ENCODE peak calls at places on chromosome 18, in seven cellular contexts. N is IMR-90, U is mesendoderm, M is H1, H is neuronal stem cell, T is H9, G is mesenchymal stem cell. D is an unnamed sample.
A peak's percentile ranks its signal among the peaks of the same experiment; 100 is the strongest.

GRCh38 chr18:79348066-79348465 is 47.7 kb upstream of the NFATC1 start:
- DNase-seq in H (no peak), T (no peak), M (no peak), N (peak; percentile 63), G (no peak), U (no peak), D (no peak)

GRCh38 chr18:21230436-21230835 is 11.6 kb upstream of the GREB1L start:
- DNase-seq in G (no peak), N (no peak), M (no peak), H (no peak), T (no peak), U (no peak), D (no peak)

GRCh38 chr18:21741511-21742322 is 1.1 kb downstream of the MIB1 start:
- DNase-seq in H (peak; percentile 21), G (peak; percentile 43), M (peak; percentile 63), T (peak; percentile 35), N (peak; percentile 9), U (peak; percentile 54), D (no peak)

GRCh38 chr18:75635096-75635495 is 207.6 kb upstream of the SMIM21 start:
- DNase-seq in T (no peak), G (no peak), M (no peak), N (no peak), U (no peak), H (no peak), D (no peak)

GRCh38 chr18:71865888-71866287 is 678.3 kb downstream of the CBLN2 start:
- DNase-seq in H (no peak), N (no peak), U (no peak), G (no peak), M (no peak), T (no peak), D (no peak)

GRCh38 chr18:36828157-36828629 is 609 bp downstream of the TPGS2 start:
- DNase-seq in H (peak; percentile 48), N (peak; percentile 55), T (peak; percentile 53), G (peak; percentile 78), M (no peak), U (peak; percentile 64), D (peak; percentile 21)

GRCh38 chr18:6660334-6660733 is 69.2 kb upstream of the ARHGAP28 start:
- DNase-seq in H (no peak), T (no peak), U (no peak), G (no peak), M (no peak), N (peak; percentile 32), D (no peak)

GRCh38 chr18:9008203-9008708 is 94.2 kb upstream of the NDUFV2 start:
- DNase-seq in T (no peak), N (no peak), G (no peak), H (no peak), U (no peak), M (no peak), D (no peak)

GRCh38 chr18:60889442-60889841 is 443.8 kb upstream of the CDH20 start:
- DNase-seq in G (no peak), U (peak; percentile 54), M (no peak), T (no peak), N (no peak), H (no peak), D (no peak)

GRCh38 chr18:44229693-44230108 is 451.0 kb upstream of the SETBP1 start:
- DNase-seq in M (no peak), U (no peak), T (peak; percentile 27), G (peak; percentile 3), N (peak; percentile 1), H (no peak), D (no peak)

GRCh38 chr18:45320724-45321123 is 294.6 kb upstream of the SLC14A2 start:
- DNase-seq in U (peak; percentile 63), G (peak; percentile 19), H (no peak), T (no peak), M (no peak), N (no peak), D (no peak)

GRCh38 chr18:57802869-57803118 is 321 bp downstream of the ATP8B1 start:
- DNase-seq in T (peak; percentile 51), M (no peak), N (no peak), H (no peak), G (no peak), U (no peak), D (no peak)

GRCh38 chr18:28855524-28855923 is 678.6 kb upstream of the CDH2 start:
- DNase-seq in M (no peak), N (peak; percentile 48), U (peak; percentile 6), H (no peak), G (peak; percentile 77), T (no peak), D (no peak)

GRCh38 chr18:31606265-31606664 is 14.6 kb downstream of the TTR start:
- DNase-seq in H (no peak), T (no peak), M (no peak), U (no peak), N (no peak), G (no peak), D (no peak)

GRCh38 chr18:63994783-63995399 is 25.0 kb downstream of the SERPINB8 start:
- DNase-seq in U (peak; percentile 87), N (peak; percentile 61), M (peak; percentile 77), G (peak; percentile 68), H (peak; percentile 39), T (peak; percentile 64), D (peak; percentile 61)

GRCh38 chr18:68623342-68623741 is 91.6 kb downstream of the TMX3 start:
- DNase-seq in U (peak; percentile 78), N (peak; percentile 84), T (peak; percentile 60), H (peak; percentile 60), M (peak; percentile 62), G (peak; percentile 76), D (peak; percentile 81)

GRCh38 chr18:30623401-30624065 is 419.0 kb downstream of the DSC3 start:
- DNase-seq in U (no peak), T (no peak), G (peak; percentile 3), N (no peak), M (no peak), H (no peak), D (no peak)

GRCh38 chr18:55743133-55743532 is 155.1 kb upstream of the TCF4 start:
- DNase-seq in T (no peak), M (no peak), U (no peak), H (no peak), G (no peak), N (peak; percentile 44), D (no peak)
- H3K18ac ChIP-seq in T (no peak overlapping the region), M (no peak overlapping the region), U (no peak overlapping the region), H (no peak overlapping the region), G (no peak overlapping the region), N (no peak overlapping the region), D (no peak overlapping the region)

DNA sequence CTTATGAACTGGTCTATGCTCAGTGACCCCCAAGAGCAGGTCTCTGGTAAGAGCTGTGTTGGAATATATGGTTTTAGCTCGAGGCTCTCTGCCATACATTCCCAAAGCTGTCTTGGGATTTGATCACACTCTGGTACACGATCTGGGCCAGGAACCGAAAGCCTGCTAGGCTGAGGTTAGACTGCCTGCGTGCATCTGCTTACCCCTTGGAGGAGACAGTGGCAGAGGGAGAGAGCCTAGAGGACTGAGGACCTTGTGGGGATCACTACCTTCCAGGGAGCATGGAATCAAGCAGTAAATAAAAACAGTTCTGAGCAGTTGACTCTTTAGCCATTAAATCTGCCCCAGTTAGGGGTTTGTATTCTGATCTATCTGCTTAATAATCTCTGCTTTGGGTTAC is 63.7 kb downstream of the ZNF532 start:
- DNase-seq in N (no peak), U (no peak), M (no peak), H (no peak), G (no peak), T (no peak), D (no peak)
- H3K4ac ChIP-seq in N (no peak overlapping the region), U (no peak overlapping the region), M (no peak overlapping the region), H (no peak overlapping the region), G (no peak overlapping the region), T (no peak overlapping the region), D (peak overlapping the region; percentile 82)

DNA sequence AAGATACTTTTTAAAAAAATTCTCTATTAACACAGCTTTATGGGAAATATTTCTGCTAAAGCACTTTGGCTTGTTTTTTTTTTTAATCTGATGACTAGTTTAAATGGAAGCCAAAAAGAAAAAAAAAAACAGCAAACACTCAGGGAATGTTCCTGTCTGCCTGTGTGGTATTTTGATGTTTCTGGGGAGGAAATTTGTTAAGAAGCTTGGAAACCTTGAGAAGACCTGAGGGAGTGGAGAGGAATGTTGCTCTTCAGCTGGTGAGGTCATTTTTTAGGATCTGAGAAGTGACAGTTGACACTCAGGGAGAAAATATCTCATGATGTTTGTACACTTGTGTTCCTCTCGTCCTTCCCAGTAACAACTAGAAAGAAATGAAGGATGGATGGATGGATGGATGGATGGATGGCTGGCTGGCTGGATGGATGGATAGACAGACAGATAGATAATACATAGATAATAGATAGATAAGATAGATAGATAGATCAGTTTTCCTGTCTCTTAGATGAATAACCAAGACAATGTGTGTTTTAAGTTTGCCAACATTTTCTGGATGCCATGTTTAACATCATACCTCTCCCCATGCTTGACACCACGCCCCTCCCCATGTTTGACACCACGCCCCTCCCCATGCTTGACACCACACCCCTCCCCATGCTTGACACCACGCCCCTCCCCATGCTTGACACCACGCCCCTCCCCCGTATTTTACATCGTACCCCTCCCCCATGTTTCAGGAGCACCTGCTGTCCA is 84.8 kb downstream of the CTIF start:
- DNase-seq in G (peak; percentile 70), M (no peak), N (peak; percentile 88), T (no peak), H (no peak), U (peak; percentile 89), D (peak; percentile 96)
- H3K9ac ChIP-seq in G (peak overlapping the region; percentile 19), M (no peak overlapping the region), N (no peak overlapping the region), T (no peak overlapping the region), H (peak overlapping the region; percentile 31), U (no peak overlapping the region), D (no peak overlapping the region)

DNA sequence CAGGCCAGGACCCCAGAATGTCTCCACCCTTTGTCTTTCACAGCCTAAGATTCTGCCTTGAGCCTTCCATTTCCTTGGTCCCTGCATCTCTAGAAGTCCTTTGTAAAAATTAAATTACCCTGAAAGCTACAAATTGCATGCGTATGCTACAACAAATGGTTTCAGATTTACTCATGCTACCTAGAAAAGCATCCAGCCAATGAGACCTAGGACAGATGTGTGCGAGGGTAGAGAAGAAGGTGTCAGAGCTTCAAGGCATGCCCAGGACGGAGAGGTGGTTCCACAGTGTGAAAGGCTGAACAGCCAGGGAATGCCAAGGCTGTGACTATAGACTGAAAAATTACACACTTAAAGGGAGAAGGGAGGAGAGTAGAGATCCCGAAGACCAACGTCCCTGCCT is 40.2 kb downstream of the CCBE1 start:
- DNase-seq in U (no peak), H (no peak), M (no peak), N (no peak), G (no peak), T (no peak), D (no peak)
- H3K18ac ChIP-seq in U (no peak overlapping the region), H (no peak overlapping the region), M (no peak overlapping the region), N (no peak overlapping the region), G (no peak overlapping the region), T (no peak overlapping the region), D (no peak overlapping the region)

DNA sequence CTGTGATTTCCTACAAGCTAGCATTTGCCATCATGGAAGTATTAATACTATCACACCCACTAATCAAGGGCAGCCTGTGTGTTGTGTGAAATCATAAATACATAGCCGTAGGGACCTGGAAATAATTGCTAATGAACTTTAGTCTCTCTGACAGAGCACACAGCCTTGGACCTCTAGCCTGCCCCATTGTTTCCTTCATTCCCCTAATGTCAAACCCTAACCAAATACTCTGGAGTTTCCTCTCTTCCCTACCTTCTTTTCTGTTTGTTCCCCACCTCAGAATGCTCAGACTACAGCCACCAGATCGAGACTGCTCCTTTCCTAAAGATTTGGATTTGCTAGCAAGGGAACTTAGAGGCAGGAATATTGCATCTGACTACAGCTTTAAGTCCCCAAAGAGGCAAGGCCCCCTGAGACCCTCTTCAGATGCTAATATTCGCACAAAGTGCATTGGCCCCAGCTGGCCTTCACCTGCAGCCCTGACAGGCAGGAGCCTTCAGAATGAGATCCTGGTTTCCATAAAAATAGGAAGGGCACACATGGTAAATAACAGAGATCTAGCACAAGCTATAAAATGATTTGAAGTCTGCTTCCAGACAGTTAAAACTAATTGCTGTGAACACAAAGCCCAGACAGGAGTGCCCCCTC is 279.3 kb upstream of the DCC start:
- DNase-seq in G (no peak), N (no peak), H (no peak), M (peak; percentile 46), T (peak; percentile 41), U (no peak), D (no peak)
- H3K4ac ChIP-seq in G (no peak overlapping the region), N (no peak overlapping the region), H (no peak overlapping the region), M (peak overlapping the region; percentile 61), T (no peak overlapping the region), U (no peak overlapping the region), D (no peak overlapping the region)